ENCODE peak calls at places on chromosome 18, in seven cellular contexts. M is A549, A is pancreas, I is kidney, W is tibial artery, T is spleen, B is cardiac muscle cell. K is an unnamed sample. For H3K4me1, the result is how much of the 10 kb centered on the place peaks cover.

GRCh38 chr18:621181-621580 is 24.4 kb downstream of the CLUL1 start:
- DNase-seq in T (no peak), W (no peak), M (no peak), A (no peak), B (peak), I (no peak), K (no peak)

GRCh38 chr18:24567199-24567598 is 106.8 kb downstream of the HRH4 start:
- DNase-seq in A (no peak), I (no peak), B (peak), T (no peak), M (no peak), W (no peak), K (no peak)

GRCh38 chr18:55422456-55423185 is 165.4 kb downstream of the TCF4 start:
- DNase-seq in A (peak), I (no peak), W (peak), M (no peak), B (peak), T (no peak), K (no peak)

GRCh38 chr18:42028232-42028832 is 73.3 kb downstream of the PIK3C3 start:
- DNase-seq in B (peak), A (no peak), I (no peak), T (no peak), W (no peak), M (peak), K (no peak)

GRCh38 chr18:73752965-73753364 is 394.7 kb downstream of the FBXO15 start:
- DNase-seq in M (no peak), B (peak), A (no peak), W (no peak), T (no peak), I (no peak), K (no peak)

GRCh38 chr18:4433762-4434161 is 21.3 kb downstream of the DLGAP1 start:
- DNase-seq in A (no peak), W (no peak), T (no peak), I (no peak), M (no peak), B (no peak), K (no peak)

GRCh38 chr18:36672437-36673344 is 156.1 kb downstream of the TPGS2 start:
- DNase-seq in T (no peak), A (no peak), B (peak), M (no peak), I (no peak), W (no peak), K (peak)

GRCh38 chr18:50038448-50038847 is 156.5 kb downstream of the MYO5B start:
- DNase-seq in M (no peak), A (no peak), W (no peak), T (no peak), I (no peak), B (peak), K (no peak)

GRCh38 chr18:24791736-24792135 is 331.3 kb downstream of the HRH4 start:
- DNase-seq in W (no peak), T (no peak), A (no peak), B (no peak), I (no peak), M (no peak), K (no peak)

GRCh38 chr18:9736942-9737813 is 29.1 kb downstream of the RAB31 start:
- DNase-seq in T (no peak), B (no peak), M (no peak), W (no peak), I (no peak), A (no peak), K (no peak)

GRCh38 chr18:57208056-57208455 is 61.2 kb downstream of the BOD1L2 start:
- DNase-seq in T (no peak), A (no peak), I (no peak), B (no peak), W (no peak), M (no peak), K (no peak)

GRCh38 chr18:46916551-46917107 is 678 bp downstream of the PIAS2 start:
- DNase-seq in I (no peak), M (no peak), A (no peak), T (no peak), B (peak), W (no peak), K (no peak)

GRCh38 chr18:3411854-3412268 is 38.1 kb upstream of the TGIF1 start:
- DNase-seq in T (peak), A (no peak), M (peak), W (no peak), I (no peak), B (peak), K (peak)

GRCh38 chr18:39166776-39167175 is 1601.2 kb upstream of the CELF4 start:
- DNase-seq in T (no peak), M (no peak), W (no peak), B (no peak), I (no peak), A (no peak), K (no peak)

GRCh38 chr18:67354091-67354490 is 162.4 kb downstream of the DSEL start:
- DNase-seq in A (no peak), B (no peak), I (no peak), M (no peak), T (no peak), W (no peak), K (no peak)

GRCh38 chr18:48778344-48779011 is 172.3 kb downstream of the SMAD7 start:
- DNase-seq in A (no peak), W (no peak), I (peak), B (no peak), T (no peak), M (no peak), K (no peak)

GRCh38 chr18:9366126-9366714 is 31.6 kb downstream of the TWSG1 start:
- DNase-seq in B (peak), M (peak), T (no peak), A (no peak), W (peak), I (no peak), K (no peak)

GRCh38 chr18:41982942-41983660 is 28.1 kb downstream of the PIK3C3 start:
- DNase-seq in B (no peak), A (no peak), M (no peak), I (no peak), W (no peak), T (no peak), K (no peak)

GRCh38 chr18:7524786-7525185 is 42.3 kb upstream of the PTPRM start:
- DNase-seq in W (no peak), A (no peak), T (no peak), I (no peak), M (no peak), B (peak), K (no peak)

GRCh38 chr18:44423826-44424225 is 256.9 kb upstream of the SETBP1 start:
- DNase-seq in B (no peak), I (no peak), W (no peak), M (no peak), A (no peak), T (no peak), K (no peak)

GRCh38 chr18:9746958-9747357 is 38.9 kb downstream of the RAB31 start:
- DNase-seq in W (no peak), T (no peak), M (no peak), B (no peak), I (no peak), A (no peak), K (no peak)

GRCh38 chr18:57447154-57447621 is 12.0 kb downstream of the ONECUT2 start:
- DNase-seq in A (no peak), M (no peak), W (no peak), B (peak), I (no peak), T (no peak), K (peak)

GRCh38 chr18:49476664-49477411 is 10.2 kb downstream of the C18orf32 start:
- DNase-seq in M (peak), B (peak), T (no peak), A (no peak), W (no peak), I (no peak), K (no peak)

GRCh38 chr18:74682998-74683311 is 85.3 kb downstream of the ZNF407 start:
- DNase-seq in W (no peak), I (no peak), T (no peak), M (no peak), B (no peak), A (no peak), K (no peak)

GRCh38 chr18:57443247-57443646 is 8.1 kb downstream of the ONECUT2 start:
- DNase-seq in I (no peak), B (no peak), M (no peak), A (no peak), W (no peak), T (no peak), K (no peak)

GRCh38 chr18:35248429-35248828 is 7.6 kb downstream of the ZNF397 start:
- DNase-seq in B (no peak), I (no peak), A (no peak), W (no peak), T (no peak), M (no peak), K (no peak)

GRCh38 chr18:78514910-78515670 is 464.5 kb upstream of the SALL3 start:
- DNase-seq in M (no peak), I (no peak), W (no peak), A (no peak), T (no peak), B (no peak), K (no peak)

GRCh38 chr18:37710731-37711130 is 145.1 kb upstream of the CELF4 start:
- DNase-seq in I (no peak), M (no peak), B (no peak), W (no peak), A (no peak), T (no peak), K (no peak)

GRCh38 chr18:8366656-8367055 is 242.6 kb upstream of the RAB12 start:
- DNase-seq in I (no peak), W (no peak), B (no peak), T (no peak), M (no peak), A (no peak), K (no peak)

GRCh38 chr18:13217466-13217961 is 1.0 kb upstream of the LDLRAD4 start:
- DNase-seq in A (peak), B (peak), W (peak), T (peak), M (no peak), I (peak), K (peak)

GRCh38 chr18:73535189-73535588 is 612.4 kb downstream of the FBXO15 start:
- DNase-seq in M (no peak), I (no peak), A (no peak), T (no peak), W (no peak), B (no peak), K (no peak)

GRCh38 chr18:62331581-62332436 is 6.7 kb downstream of the TNFRSF11A start:
- DNase-seq in I (no peak), W (peak), T (peak), B (peak), A (no peak), M (no peak), K (no peak)

GRCh38 chr18:13614701-13615288 is 111.6 kb downstream of the FAM210A start:
- DNase-seq in B (no peak), W (no peak), I (no peak), T (peak), A (no peak), M (no peak), K (no peak)

GRCh38 chr18:5779922-5780321 is 115.4 kb downstream of the TMEM200C start:
- DNase-seq in W (no peak), B (no peak), I (no peak), T (no peak), A (no peak), M (no peak), K (no peak)

GRCh38 chr18:57438669-57439616 is 3.8 kb downstream of the ONECUT2 start:
- DNase-seq in B (no peak), I (no peak), A (no peak), T (no peak), M (no peak), W (no peak), K (no peak)

GRCh38 chr18:67615876-67616275 is 99.4 kb upstream of the DSEL start:
- DNase-seq in I (no peak), M (no peak), T (no peak), W (no peak), A (no peak), B (no peak), K (no peak)

GRCh38 chr18:8373486-8373885 is 235.8 kb upstream of the RAB12 start:
- DNase-seq in T (no peak), I (no peak), M (no peak), B (no peak), A (no peak), W (no peak), K (no peak)

GRCh38 chr18:6569813-6570212 is 155.1 kb upstream of the L3MBTL4 start:
- DNase-seq in A (no peak), M (no peak), I (no peak), B (no peak), W (no peak), T (no peak), K (no peak)

GRCh38 chr18:43078485-43079092 is 36.9 kb downstream of the RIT2 start:
- DNase-seq in B (no peak), A (no peak), M (no peak), T (no peak), I (no peak), W (no peak), K (no peak)

GRCh38 chr18:62688743-62689317 is 26.5 kb upstream of the PHLPP1 start:
- DNase-seq in M (no peak), B (no peak), W (no peak), T (no peak), A (no peak), I (no peak), K (no peak)

GRCh38 chr18:22983175-22983574 is 50.0 kb downstream of the RBBP8 start:
- DNase-seq in A (no peak), W (no peak), I (no peak), T (no peak), M (peak), B (peak), K (no peak)
- TF ChIP-seq CTCF in A (peak), W (peak), I (peak), T (peak), M (peak), B (peak), K (peak)

GRCh38 chr18:69326094-69326493 is 74.6 kb upstream of the DOK6 start:
- DNase-seq in I (no peak), W (no peak), T (no peak), A (no peak), B (no peak), M (no peak), K (no peak)
- H3K4me3 ChIP-seq in I (no peak), W (no peak), T (no peak), A (no peak), B (no peak), M (no peak), K (no peak)

GRCh38 chr18:76391746-76392145 is 103.3 kb downstream of the ZNF516 start:
- DNase-seq in I (no peak), A (no peak), W (no peak), B (no peak), T (no peak), M (no peak), K (no peak)
- H3K4me1 ChIP-seq in I (under half), A (under half), W (under half), B (under half), T (under half), M (under half), K (under half)

GRCh38 chr18:45839415-45840395 is 14.2 kb downstream of the SIGLEC15 start:
- DNase-seq in I (no peak), A (no peak), T (peak), B (peak), W (no peak), M (no peak), K (peak)
- TF ChIP-seq CTCF in I (peak), A (peak), T (peak), B (peak), W (peak), M (peak), K (peak)

DNA sequence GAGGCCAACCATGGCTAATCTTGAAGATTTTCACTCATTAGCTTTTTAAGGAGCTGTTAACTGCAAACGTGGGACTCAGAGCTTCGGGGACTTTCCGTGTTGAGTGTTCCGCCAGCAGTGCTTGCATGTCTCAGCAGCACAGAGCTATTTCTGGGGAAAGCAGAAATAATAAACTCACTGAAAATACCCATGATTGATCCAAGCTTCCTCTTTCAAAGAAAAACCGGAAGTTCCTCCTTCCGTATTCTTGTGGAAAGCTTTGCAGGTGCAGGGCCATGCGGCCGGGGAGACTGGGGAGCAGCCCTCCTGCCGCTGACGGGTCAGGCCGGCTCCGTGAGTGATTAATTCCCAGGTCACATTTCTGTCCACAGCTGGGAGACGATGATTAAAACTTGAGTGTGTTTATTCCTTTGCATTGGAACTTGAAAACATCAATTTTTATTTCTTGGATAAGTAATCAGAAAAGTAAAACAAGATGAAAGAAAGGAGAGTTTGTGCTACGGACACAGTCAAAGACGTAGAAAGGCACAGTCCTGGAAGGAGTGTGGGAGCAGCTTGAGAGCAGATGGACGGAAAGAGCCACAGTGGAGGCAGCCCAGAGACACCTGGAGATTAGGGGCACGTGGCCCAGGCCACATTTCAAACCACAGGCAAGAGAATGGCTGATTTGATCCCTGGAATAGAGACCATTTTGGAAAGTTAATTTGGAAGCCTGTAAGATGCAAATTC is 54.2 kb upstream of the CTDP1 start:
- DNase-seq in B (no peak), M (no peak), W (peak), I (peak), T (peak), A (no peak), K (peak)
- H3K4me3 ChIP-seq in B (no peak), M (no peak), W (no peak), I (no peak), T (no peak), A (no peak), K (no peak)